ENCODE peak calls at places on chromosomes 3 and 15, in nine cellular contexts. Z is ELR, Y is tibial nerve, W is NCI-H2171, U is islet precursor cell, M is hippocampal formation, O is AG20443, F is HepG2, A is cardiac septum. K is an unnamed sample.
A peak's percentile ranks its signal among the peaks of the same experiment; 100 is the strongest.

GRCh38 chr3:69855436-69856162 is 116.3 kb downstream of the MITF start:
- DNase-seq in Y (no peak), W (peak; percentile 10), Z (peak; percentile 60), U (no peak), F (no peak), M (no peak), A (no peak), O (peak; percentile 30), K (no peak)

GRCh38 chr15:29268706-29269484 is 727 bp downstream of the NSMCE3 start:
- DNase-seq in Z (peak; percentile 54), U (peak; percentile 72), O (peak; percentile 32), F (no peak), M (peak; percentile 64), Y (no peak), A (no peak), W (peak; percentile 13), K (no peak)

GRCh38 chr3:135239485-135239884 is 444.4 kb downstream of the EPHB1 start:
- DNase-seq in M (no peak), Z (no peak), W (no peak), U (peak; percentile 49), O (no peak), Y (no peak), A (no peak), F (no peak), K (no peak)

GRCh38 chr3:78666458-78666800 is 1101.4 kb downstream of the ROBO1 start:
- DNase-seq in W (no peak), Z (peak; percentile 74), F (no peak), A (no peak), M (no peak), U (no peak), Y (no peak), O (peak; percentile 32), K (no peak)

GRCh38 chr3:188400494-188401243 is 246.7 kb downstream of the LPP start:
- DNase-seq in W (no peak), F (no peak), U (no peak), A (no peak), Y (no peak), O (no peak), M (no peak), Z (no peak), K (no peak)

GRCh38 chr3:148466143-148466542 is 231.6 kb upstream of the AGTR1 start:
- DNase-seq in F (no peak), U (peak; percentile 57), A (no peak), W (no peak), O (peak; percentile 25), Z (peak; percentile 93), M (no peak), Y (no peak), K (no peak)

GRCh38 chr3:194518652-194519051 is 31.9 kb upstream of the ATP13A3 start:
- DNase-seq in Y (no peak), U (no peak), W (no peak), M (no peak), F (no peak), Z (peak; percentile 63), A (no peak), O (no peak), K (no peak)

GRCh38 chr3:159458010-159458409 is 530.6 kb upstream of the IL12A start:
- DNase-seq in A (no peak), U (peak; percentile 72), O (peak; percentile 90), W (no peak), M (no peak), Z (peak; percentile 99), F (no peak), Y (no peak), K (no peak)

GRCh38 chr3:172616061-172616461 is 92.8 kb upstream of the TNFSF10 start:
- DNase-seq in W (no peak), Y (no peak), A (no peak), F (no peak), M (no peak), U (no peak), Z (no peak), O (no peak), K (no peak)

GRCh38 chr15:35123743-35124142 is 38.6 kb upstream of the NANOGP8 start:
- DNase-seq in Y (no peak), F (no peak), W (no peak), O (no peak), Z (no peak), A (no peak), U (no peak), M (no peak), K (no peak)

GRCh38 chr3:59809750-59810444 is 760.1 kb upstream of the CFAP20DC start:
- DNase-seq in W (no peak), O (peak; percentile 33), U (no peak), Y (no peak), M (no peak), A (no peak), F (no peak), Z (peak; percentile 39), K (no peak)

GRCh38 chr3:170477395-170477794 is 58.7 kb downstream of the CLDN11 start:
- DNase-seq in O (no peak), Y (no peak), A (no peak), W (no peak), Z (peak; percentile 70), U (no peak), M (no peak), F (no peak), K (no peak)

GRCh38 chr3:148648685-148649352 is 48.9 kb upstream of the AGTR1 start:
- DNase-seq in F (no peak), A (no peak), M (no peak), Z (peak; percentile 81), Y (no peak), U (no peak), W (no peak), O (peak; percentile 59), K (no peak)

GRCh38 chr15:69718445-69718844 is 265.8 kb downstream of the RPLP1 start:
- DNase-seq in A (peak; percentile 9), Z (no peak), O (no peak), U (no peak), Y (no peak), M (no peak), F (no peak), W (no peak), K (no peak)

GRCh38 chr3:107377151-107377550 is at the start of gene CCDC54:
- DNase-seq in M (no peak), A (no peak), F (no peak), W (no peak), Z (no peak), Y (no peak), O (no peak), U (no peak), K (no peak)

GRCh38 chr3:64873400-64873799 is 185.6 kb upstream of the ADAMTS9 start:
- DNase-seq in A (no peak), W (no peak), U (peak; percentile 86), Z (no peak), O (no peak), M (no peak), F (no peak), Y (no peak), K (no peak)

GRCh38 chr15:51237816-51238215 is 100.6 kb downstream of the CYP19A1 start:
- DNase-seq in Y (no peak), M (no peak), F (no peak), U (no peak), A (no peak), Z (no peak), W (no peak), O (no peak), K (no peak)

GRCh38 chr15:39022532-39023305 is 458.1 kb upstream of the RASGRP1 start:
- DNase-seq in Y (no peak), O (no peak), F (no peak), A (no peak), M (no peak), U (no peak), Z (no peak), W (no peak), K (no peak)

GRCh38 chr3:40681658-40682055 is 156.9 kb downstream of the ZNF621 start:
- DNase-seq in M (no peak), W (peak; percentile 5), F (no peak), U (peak; percentile 65), Y (no peak), O (no peak), A (no peak), Z (no peak), K (no peak)

GRCh38 chr3:16205156-16205870 is 30.8 kb downstream of the GALNT15 start:
- DNase-seq in Y (no peak), F (no peak), O (peak; percentile 38), U (no peak), Z (peak; percentile 79), M (no peak), A (no peak), W (no peak), K (no peak)

GRCh38 chr15:38557855-38558713 is 6.5 kb downstream of the RASGRP1 start:
- DNase-seq in A (no peak), W (no peak), F (no peak), Z (no peak), M (no peak), U (no peak), Y (no peak), O (no peak), K (no peak)

GRCh38 chr3:194150252-194150934 is 14.4 kb downstream of the HES1 start:
- DNase-seq in W (no peak), Z (no peak), M (no peak), O (no peak), U (peak; percentile 48), F (no peak), A (no peak), Y (no peak), K (no peak)

GRCh38 chr3:134059680-134060560 is 30.2 kb upstream of the SLCO2A1 start:
- DNase-seq in W (no peak), F (peak; percentile 74), Z (no peak), O (no peak), M (no peak), U (peak; percentile 57), Y (no peak), A (peak; percentile 44), K (peak; percentile 49)

GRCh38 chr3:16319307-16319706 is 54.3 kb downstream of the OXNAD1 start:
- DNase-seq in Y (no peak), A (no peak), F (peak; percentile 25), Z (peak; percentile 47), M (no peak), U (no peak), O (no peak), W (no peak), K (no peak)

GRCh38 chr15:38486946-38487345 is 33.0 kb downstream of the FAM98B start:
- DNase-seq in U (no peak), W (no peak), Y (no peak), Z (no peak), F (no peak), O (no peak), A (no peak), M (no peak), K (no peak)

GRCh38 chr3:73868688-73869315 is 244.1 kb upstream of the PDZRN3 start:
- DNase-seq in F (peak; percentile 12), Z (peak; percentile 30), O (peak; percentile 66), Y (peak; percentile 32), A (no peak), M (peak; percentile 3), U (no peak), W (peak; percentile 1), K (no peak)

GRCh38 chr3:182739619-182740018 is 53.7 kb upstream of the ATP11B start:
- DNase-seq in Y (no peak), F (no peak), O (no peak), M (no peak), Z (no peak), W (peak; percentile 64), U (no peak), A (no peak), K (no peak)

GRCh38 chr3:137765310-137766033 is 1.4 kb downstream of the SOX14 start:
- DNase-seq in O (no peak), M (no peak), Z (no peak), W (no peak), A (no peak), U (no peak), F (no peak), Y (no peak), K (no peak)

K was measured in suprapubic skin.